ENCODE peak calls at places on chromosomes 5 and 9, in five cellular contexts. U, G, H, Z and W are unnamed samples. For H3K27me3, the result is how much of the 10 kb centered on the place peaks cover.

GRCh38 chr5:134536876-134537275 is 11.4 kb downstream of the JADE2 start:
- ATAC-seq in U (no peak), G (no peak), H (no peak), Z (no peak), W (no peak)

GRCh38 chr9:113580041-113580953 is 116.8 kb downstream of the RGS3 start:
- ATAC-seq in U (peak), G (peak), H (no peak), Z (no peak), W (peak)

GRCh38 chr9:96674914-96675538 is 19.9 kb upstream of the PRXL2C start:
- ATAC-seq in U (no peak), G (no peak), H (no peak), Z (no peak), W (no peak)

GRCh38 chr9:137478613-137479314 is 19.6 kb upstream of the NSMF start:
- ATAC-seq in U (no peak), G (no peak), H (no peak), Z (peak), W (no peak)

GRCh38 chr9:35102465-35102768 is 514 bp downstream of the STOML2 start:
- ATAC-seq in U (no peak), G (peak), H (peak), Z (peak), W (peak)

GRCh38 chr9:4640027-4640426 is 22.1 kb upstream of the PLPP6 start:
- ATAC-seq in U (no peak), G (peak), H (peak), Z (peak), W (no peak)

GRCh38 chr9:124755061-124755460 is 16.1 kb downstream of the NR6A1 start:
- ATAC-seq in U (no peak), G (no peak), H (no peak), Z (no peak), W (no peak)

GRCh38 chr5:132076202-132076830 is 2.7 kb downstream of the CSF2 start:
- ATAC-seq in U (no peak), G (no peak), H (no peak), Z (no peak), W (no peak)

GRCh38 chr5:67301285-67301904 is 104.8 kb upstream of the CD180 start:
- ATAC-seq in U (peak), G (peak), H (no peak), Z (no peak), W (peak)

GRCh38 chr5:98961665-98962344 is 33.0 kb upstream of the CHD1 start:
- ATAC-seq in U (no peak), G (peak), H (no peak), Z (no peak), W (no peak)

GRCh38 chr5:147727200-147727599 is 55.3 kb downstream of the JAKMIP2 start:
- ATAC-seq in U (no peak), G (no peak), H (no peak), Z (no peak), W (no peak)

GRCh38 chr5:154771383-154771901 is 16.3 kb downstream of the LARP1 start:
- ATAC-seq in U (no peak), G (no peak), H (peak), Z (peak), W (peak)

GRCh38 chr5:72597456-72597948 is 90.3 kb upstream of the ZNF366 start:
- ATAC-seq in U (no peak), G (no peak), H (peak), Z (no peak), W (peak)

GRCh38 chr9:129252937-129253819 is 75.1 kb upstream of the IER5L start:
- ATAC-seq in U (no peak), G (no peak), H (no peak), Z (peak), W (no peak)

GRCh38 chr9:129665814-129666511 is 516 bp downstream of the PRRX2 start:
- ATAC-seq in U (no peak), G (no peak), H (no peak), Z (no peak), W (peak)

GRCh38 chr9:135592625-135593024 is 31.1 kb downstream of the PAEP start:
- ATAC-seq in U (no peak), G (no peak), H (no peak), Z (no peak), W (no peak)

GRCh38 chr5:39624268-39624886 is 199.6 kb upstream of the DAB2 start:
- ATAC-seq in U (no peak), G (peak), H (no peak), Z (peak), W (peak)

GRCh38 chr9:22954964-22955363 is 508.3 kb downstream of the DMRTA1 start:
- ATAC-seq in U (no peak), G (no peak), H (no peak), Z (no peak), W (no peak)

GRCh38 chr5:150009671-150010387 is 9.3 kb downstream of the HMGXB3 start:
- ATAC-seq in U (no peak), G (no peak), H (peak), Z (no peak), W (no peak)

GRCh38 chr5:73365301-73365853 is 83.2 kb downstream of the FOXD1 start:
- ATAC-seq in U (no peak), G (no peak), H (no peak), Z (no peak), W (no peak)

GRCh38 chr9:89522261-89522978 is 24.5 kb upstream of the SEMA4D start:
- ATAC-seq in U (peak), G (peak), H (no peak), Z (no peak), W (no peak)

GRCh38 chr9:120408680-120409258 is 171.2 kb downstream of the CDK5RAP2 start:
- ATAC-seq in U (no peak), G (no peak), H (no peak), Z (no peak), W (no peak)

GRCh38 chr9:130461218-130461630 is 16.5 kb downstream of the ASS1 start:
- ATAC-seq in U (peak), G (peak), H (peak), Z (peak), W (peak)

GRCh38 chr9:7305677-7306076 is 493.9 kb downstream of the DMAC1 start:
- ATAC-seq in U (no peak), G (no peak), H (no peak), Z (no peak), W (no peak)

GRCh38 chr9:97593960-97594359 is 39.2 kb downstream of the TSTD2 start:
- ATAC-seq in U (no peak), G (no peak), H (no peak), Z (no peak), W (no peak)

GRCh38 chr9:35272989-35273388 is 111.2 kb downstream of the UNC13B start:
- ATAC-seq in U (no peak), G (peak), H (no peak), Z (no peak), W (no peak)

GRCh38 chr5:72480836-72481235 is 26.4 kb downstream of the ZNF366 start:
- ATAC-seq in U (no peak), G (no peak), H (no peak), Z (no peak), W (no peak)

GRCh38 chr5:145588113-145588512 is 247.0 kb downstream of the PRELID2 start:
- ATAC-seq in U (no peak), G (no peak), H (no peak), Z (no peak), W (no peak)

GRCh38 chr5:66010476-66010875 is 84.1 kb downstream of the ERBIN start:
- ATAC-seq in U (no peak), G (peak), H (no peak), Z (no peak), W (no peak)

GRCh38 chr5:169836835-169837234 is 143.5 kb downstream of the INSYN2B start:
- ATAC-seq in U (no peak), G (peak), H (no peak), Z (no peak), W (no peak)

GRCh38 chr5:169832845-169833244 is 147.4 kb downstream of the INSYN2B start:
- ATAC-seq in U (no peak), G (peak), H (no peak), Z (no peak), W (no peak)

GRCh38 chr5:169838688-169839087 is 141.6 kb downstream of the INSYN2B start:
- ATAC-seq in U (no peak), G (peak), H (no peak), Z (no peak), W (no peak)

GRCh38 chr5:169840405-169840804 is 139.9 kb downstream of the INSYN2B start:
- ATAC-seq in U (no peak), G (no peak), H (no peak), Z (no peak), W (no peak)

GRCh38 chr5:169837686-169838085 is 142.6 kb downstream of the INSYN2B start:
- ATAC-seq in U (no peak), G (no peak), H (no peak), Z (no peak), W (no peak)
- H3K27me3 ChIP-seq in U (under half), G (under half), H (under half), Z (under half), W (under half)

DNA sequence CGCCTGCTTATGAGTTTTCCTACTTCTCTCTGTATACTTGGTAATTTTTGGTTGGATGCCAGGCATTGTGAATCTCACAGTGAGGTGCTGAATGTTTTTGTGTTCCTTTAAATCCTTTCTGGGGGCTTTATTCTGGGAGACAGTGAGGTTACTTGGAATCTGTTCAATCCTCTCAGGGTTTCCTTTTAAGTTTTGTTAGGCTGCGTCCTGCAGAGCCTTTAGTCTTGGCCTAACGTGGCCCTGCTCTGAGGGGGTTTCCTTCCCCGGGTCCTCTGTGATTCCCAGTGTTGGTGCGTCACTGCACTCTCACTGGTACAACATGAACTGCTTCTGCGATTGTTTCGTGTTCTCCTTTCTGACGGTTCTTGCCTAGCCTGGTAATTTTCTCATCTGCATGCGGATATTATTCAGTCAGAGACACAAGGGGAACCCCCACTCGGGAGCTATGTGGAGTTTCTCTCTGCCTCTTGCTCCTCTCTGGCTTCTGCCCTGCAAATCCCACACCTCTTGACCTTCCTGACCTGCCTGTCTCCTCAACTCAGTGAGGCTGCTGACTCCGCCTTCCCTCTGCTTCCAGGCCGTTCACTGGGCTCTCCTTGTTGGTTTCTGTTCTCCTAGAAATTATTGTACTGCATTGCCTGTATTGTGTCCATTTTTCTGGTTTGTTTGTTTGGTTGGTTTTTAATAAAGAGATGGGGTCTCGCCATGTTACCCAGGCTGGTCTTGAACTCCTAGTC is 128.1 kb downstream of the DAB2IP start:
- ATAC-seq in U (no peak), G (peak), H (no peak), Z (no peak), W (peak)
- TF ChIP-seq EP300 in U (peak), G (no peak), H (no peak), Z (no peak), W (no peak)

DNA sequence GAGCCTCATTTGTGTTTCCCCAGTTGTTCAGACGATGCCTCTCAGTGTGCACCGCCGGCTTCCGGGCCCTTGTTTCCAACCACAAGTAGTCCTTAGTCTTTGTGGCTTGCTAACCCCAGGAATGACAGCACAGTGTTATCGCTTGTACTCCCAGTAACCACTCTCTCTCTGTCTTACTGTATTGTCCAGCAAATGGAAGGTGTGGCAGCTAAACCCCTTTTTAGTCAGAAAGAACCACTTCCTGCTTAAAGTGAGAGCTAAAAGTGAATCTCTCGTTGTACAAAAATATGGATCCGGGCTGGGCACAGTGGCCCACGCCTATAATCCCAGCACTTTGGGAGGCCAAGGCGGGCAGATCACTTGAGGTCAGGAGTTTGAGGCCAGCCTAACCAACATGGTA is 61.3 kb downstream of the ENC1 start:
- ATAC-seq in U (no peak), G (peak), H (peak), Z (no peak), W (no peak)
- H3K27me3 ChIP-seq in U (under half), G (under half), H (under half), Z (under half), W (under half)

DNA sequence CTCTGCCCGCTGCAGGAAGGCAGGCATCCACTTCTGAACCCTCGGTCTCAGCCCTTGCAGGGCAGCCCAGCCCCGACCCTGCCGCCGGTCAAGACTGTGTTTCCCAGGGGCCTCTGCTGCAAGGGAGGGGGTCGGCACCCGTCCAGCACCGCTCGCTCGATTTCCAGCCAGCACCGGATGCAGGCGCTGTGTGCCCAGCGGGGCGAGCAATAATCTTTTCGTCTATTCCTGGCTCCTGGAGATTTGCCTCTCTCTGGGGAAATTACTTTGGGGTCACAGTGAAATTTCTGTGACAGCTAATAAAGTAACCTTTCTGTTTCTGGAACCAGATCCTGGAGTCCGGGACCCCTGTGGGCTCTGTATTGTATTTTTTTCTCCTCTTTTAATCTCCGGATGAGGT is 155.3 kb downstream of the COL23A1 start:
- ATAC-seq in U (no peak), G (no peak), H (peak), Z (no peak), W (no peak)
- TF ChIP-seq EP300 in U (no peak), G (no peak), H (no peak), Z (no peak), W (no peak)

DNA sequence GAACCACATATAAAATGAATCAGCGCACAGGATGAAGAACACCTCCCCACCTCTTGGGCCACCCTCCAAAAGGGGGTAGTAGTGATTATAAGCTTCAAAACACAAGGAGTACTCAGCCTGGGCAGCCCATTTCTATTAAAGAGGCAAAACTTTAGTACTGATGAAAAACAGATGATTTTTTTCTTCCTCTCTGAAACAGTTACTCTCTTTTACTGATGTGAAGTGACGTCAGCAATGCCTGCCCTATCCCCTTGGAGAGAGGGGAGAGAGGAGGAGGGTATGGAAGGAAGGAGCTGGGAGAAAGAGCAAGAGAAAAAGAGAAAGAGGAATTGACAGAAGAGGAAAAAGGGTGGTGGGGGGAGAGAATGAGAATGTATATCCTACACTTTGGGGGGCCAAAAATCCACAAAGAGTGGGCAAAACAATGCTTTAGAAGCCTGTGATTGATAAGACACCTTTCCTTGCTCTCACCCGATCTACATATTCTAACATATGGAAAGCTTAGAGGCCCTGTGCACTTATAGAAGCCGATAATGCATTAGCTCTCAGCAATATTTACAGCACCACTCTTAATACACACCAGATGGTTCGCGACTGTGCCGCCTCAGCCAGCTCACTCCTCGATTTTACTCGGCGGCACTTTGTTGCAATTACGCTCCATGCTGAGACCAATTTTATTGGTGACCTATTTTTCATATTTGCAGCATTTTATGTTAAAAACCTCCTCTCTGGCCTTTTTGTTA is 18.6 kb downstream of the NR2F1 start:
- ATAC-seq in U (no peak), G (no peak), H (no peak), Z (no peak), W (peak)
- H3K27me3 ChIP-seq in U (under half), G (under half), H (under half), Z (under half), W (half or more)

GRCh38 chr5:96661841-96662724 is at the start of gene CAST:
- ATAC-seq in U (peak), G (peak), H (peak), Z (peak), W (peak)
- TF ChIP-seq EP300 in U (no peak), G (no peak), H (peak), Z (no peak), W (no peak)

DNA sequence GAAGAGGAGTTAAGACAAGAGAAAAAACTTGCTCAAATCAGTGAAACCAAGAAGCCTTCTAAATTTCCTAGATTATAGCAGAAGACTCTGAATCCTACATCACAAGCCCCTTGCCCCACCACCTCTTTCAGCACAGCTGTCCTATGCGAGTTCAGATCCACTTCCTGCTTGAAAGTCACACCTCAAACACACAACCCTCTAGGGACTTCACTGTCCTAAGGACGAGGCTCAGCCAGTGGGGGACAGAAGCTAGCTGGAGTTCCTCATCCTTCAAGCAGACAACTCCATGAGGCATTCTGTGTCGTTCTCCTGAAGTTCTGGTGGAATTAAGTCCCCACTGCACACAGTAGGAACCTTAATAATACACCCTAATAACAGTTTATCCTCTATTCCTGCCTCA is 44.3 kb downstream of the NRG2 start:
- ATAC-seq in U (no peak), G (peak), H (no peak), Z (no peak), W (no peak)
- H3K27me3 ChIP-seq in U (under half), G (under half), H (under half), Z (under half), W (under half)